ENCODE peak calls at places on chromosome 17, in four cellular contexts. M, L, R and C are unnamed samples.

GRCh38 chr17:66310528-66311148 is 8.2 kb downstream of the PRKCA start:
- DNase-seq in R (no peak), M (no peak), L (no peak), C (no peak)

GRCh38 chr17:47604268-47604927 is 45.3 kb upstream of the KPNB1 start:
- DNase-seq in M (peak), L (peak), R (peak), C (no peak)

GRCh38 chr17:17535957-17536356 is 39.8 kb upstream of the RASD1 start:
- DNase-seq in M (no peak), R (peak), L (peak), C (peak)

GRCh38 chr17:19958023-19958422 is 19.6 kb downstream of the AKAP10 start:
- DNase-seq in M (peak), L (peak), R (no peak), C (peak)

GRCh38 chr17:40399185-40399584 is 18.5 kb downstream of the TOP2A start:
- DNase-seq in L (peak), M (peak), R (no peak), C (peak)

GRCh38 chr17:35843698-35844097 is 25.0 kb downstream of the HEATR9 start:
- DNase-seq in R (no peak), L (no peak), M (no peak), C (no peak)

GRCh38 chr17:50258647-50259483 is 15.4 kb upstream of the TMEM92 start:
- DNase-seq in R (no peak), M (no peak), L (no peak), C (no peak)

GRCh38 chr17:4004517-4005295 is 40.5 kb upstream of the ATP2A3 start:
- DNase-seq in L (no peak), R (peak), M (no peak), C (no peak)

GRCh38 chr17:77745702-77746101 is 212.8 kb upstream of the TNRC6C start:
- DNase-seq in L (no peak), R (no peak), M (no peak), C (no peak)

GRCh38 chr17:17204041-17204591 is 2.0 kb downstream of the PLD6 start:
- DNase-seq in M (no peak), R (no peak), L (no peak), C (no peak)

DNA sequence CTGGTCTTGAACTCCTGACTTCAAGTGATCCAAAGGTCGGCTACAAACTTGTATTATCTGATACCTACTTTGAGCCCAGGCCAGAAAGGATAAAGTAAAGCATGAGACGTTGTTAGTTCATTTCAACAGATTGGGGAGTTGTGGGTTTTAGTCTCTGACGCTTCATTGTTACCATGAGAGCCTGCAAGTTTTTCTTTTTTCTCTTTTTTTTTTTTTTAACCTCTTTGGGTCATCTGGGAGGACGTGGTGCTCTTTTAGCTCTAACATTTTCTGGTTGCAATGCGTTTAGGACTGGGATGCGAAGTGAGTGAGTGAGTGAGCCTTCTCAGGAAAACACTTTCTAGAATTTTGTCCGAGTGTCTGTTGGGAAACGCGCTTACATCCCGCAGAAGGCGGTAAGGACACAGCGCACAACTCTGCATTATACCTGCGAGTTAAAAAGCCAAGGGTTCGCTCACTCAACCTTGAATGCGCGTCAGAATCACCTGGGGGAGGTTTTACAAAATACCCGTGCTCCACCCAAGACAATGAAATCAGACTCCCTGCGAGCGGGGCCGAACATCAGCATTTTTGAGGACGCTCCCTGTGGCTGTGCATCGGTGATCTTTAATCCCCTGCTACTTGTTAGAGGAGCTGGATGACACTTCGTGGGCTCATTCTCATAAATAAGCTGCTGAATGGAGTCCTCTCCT is 704 bp upstream of the RNF135 start:
- DNase-seq in R (no peak), M (no peak), L (no peak), C (no peak)
- TF ChIP-seq CTCF in R (no peak), M (peak), L (no peak), C (peak)

GRCh38 chr17:32927201-32927723 is 691 bp upstream of the TMEM98 start:
- DNase-seq in L (no peak), M (no peak), R (no peak), C (no peak)
- H3K4me3 ChIP-seq in L (peak), M (peak), R (peak), C (peak)

GRCh38 chr17:2170023-2170422 is 115.1 kb downstream of the HIC1 start:
- DNase-seq in M (no peak), L (no peak), R (no peak), C (no peak)
- TF ChIP-seq CTCF in M (peak), L (no peak), R (no peak), C (no peak)

DNA sequence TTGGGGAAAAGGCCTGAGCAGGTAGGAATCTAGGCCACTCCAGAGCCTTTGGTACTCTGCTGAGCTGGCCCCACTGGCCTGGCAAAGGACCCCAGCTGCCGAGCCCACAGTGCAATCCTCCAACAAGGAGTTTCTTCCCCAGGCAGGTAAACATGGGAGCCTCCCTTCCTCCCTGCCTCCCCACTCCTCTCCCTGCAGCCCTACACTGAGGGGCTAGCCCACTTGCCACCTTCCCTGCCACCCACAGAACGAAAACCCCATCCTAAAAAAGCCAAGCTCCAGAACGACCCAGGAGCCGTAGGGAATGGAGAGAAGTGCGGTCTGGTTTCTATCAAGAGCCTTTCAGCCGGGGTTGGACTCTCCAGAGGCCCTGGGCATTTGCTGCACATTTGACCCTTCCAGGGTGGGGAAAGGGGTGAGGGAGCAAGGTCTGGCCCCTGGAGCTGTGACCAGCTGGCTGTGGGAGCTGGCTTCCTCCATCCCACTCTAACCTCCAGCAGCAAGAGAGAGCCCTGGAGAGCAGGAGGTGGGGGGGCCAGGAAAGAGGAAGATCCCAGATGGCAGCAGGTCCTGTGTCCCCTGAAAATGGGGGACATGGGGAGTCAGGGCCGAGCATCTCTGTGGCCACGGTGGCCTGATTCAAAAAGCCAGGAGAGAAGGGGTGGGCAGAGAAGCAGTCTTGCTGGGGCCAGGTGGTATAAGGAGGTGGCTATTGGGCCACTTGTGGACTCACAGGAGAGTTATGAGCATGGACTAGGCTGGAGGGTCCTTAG is 1.3 kb downstream of the HID1 start:
- DNase-seq in L (no peak), M (no peak), R (no peak), C (no peak)
- H3K4me3 ChIP-seq in L (no peak), M (no peak), R (peak), C (no peak)

GRCh38 chr17:68289936-68290267 is 1.0 kb downstream of the SLC16A6 start:
- DNase-seq in R (no peak), M (no peak), L (no peak), C (no peak)
- TF ChIP-seq CTCF in R (no peak), M (no peak), L (no peak), C (no peak)

GRCh38 chr17:28569446-28569845 is 1.9 kb downstream of the PIGS start:
- DNase-seq in M (no peak), L (no peak), R (no peak), C (no peak)
- H3K4me3 ChIP-seq in M (no peak), L (no peak), R (no peak), C (no peak)

GRCh38 chr17:42520540-42520951 is 15.5 kb upstream of the NAGLU start:
- DNase-seq in L (no peak), M (no peak), R (peak), C (no peak)
- TF ChIP-seq CTCF in L (peak), M (peak), R (no peak), C (peak)

GRCh38 chr17:57866723-57867122 is 16.9 kb upstream of the MRPS23 start:
- DNase-seq in L (no peak), M (no peak), R (no peak), C (no peak)

GRCh38 chr17:57866319-57866718 is 16.5 kb upstream of the MRPS23 start:
- DNase-seq in M (no peak), L (no peak), R (no peak), C (no peak)

GRCh38 chr17:57868775-57869598 is 19.1 kb upstream of the MRPS23 start:
- DNase-seq in L (no peak), R (no peak), M (no peak), C (no peak)

GRCh38 chr17:57868007-57868774 is 18.3 kb upstream of the MRPS23 start:
- DNase-seq in M (peak), R (peak), L (peak), C (peak)

DNA sequence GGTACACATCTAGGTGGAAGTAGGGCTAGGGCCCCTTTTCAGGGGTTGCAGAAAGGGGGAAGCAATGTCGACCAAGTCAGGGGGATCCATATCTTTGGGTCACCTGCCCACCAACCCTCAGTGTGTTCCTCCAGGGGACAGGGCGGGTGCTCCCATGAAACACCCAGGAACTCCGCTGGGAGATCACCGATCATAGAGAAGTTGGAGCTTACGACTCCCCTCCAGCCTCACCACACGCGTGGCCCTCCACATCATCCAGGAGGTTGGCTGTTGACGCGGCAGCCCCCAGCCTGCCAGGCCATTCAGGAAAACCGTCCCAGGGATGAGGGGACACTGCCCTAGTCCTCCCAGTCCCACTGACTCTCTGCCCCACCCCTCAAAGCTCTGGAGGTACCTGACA is 17.3 kb upstream of the MRPS23 start:
- DNase-seq in R (no peak), M (no peak), L (no peak), C (no peak)
- H3K4me3 ChIP-seq in R (no peak), M (no peak), L (no peak), C (no peak)

GRCh38 chr17:9725575-9725974 is 65.8 kb downstream of the DHRS7C start:
- DNase-seq in R (no peak), L (peak), M (no peak), C (no peak)
- TF ChIP-seq CTCF in R (no peak), L (peak), M (no peak), C (no peak)

GRCh38 chr17:56096026-56096807 is 57.1 kb upstream of the ANKFN1 start:
- DNase-seq in R (no peak), L (peak), M (no peak), C (no peak)

GRCh38 chr17:56098746-56099145 is 54.5 kb upstream of the ANKFN1 start:
- DNase-seq in L (no peak), R (no peak), M (no peak), C (no peak)

GRCh38 chr17:56099649-56100048 is 53.6 kb upstream of the ANKFN1 start:
- DNase-seq in R (no peak), M (no peak), L (no peak), C (no peak)
- H3K4me3 ChIP-seq in R (no peak), M (no peak), L (no peak), C (no peak)